ENCODE peak calls at places on chromosomes 16 and 17, in eight cellular contexts. J, G, Z, Y, R, T, E and X are unnamed samples.

GRCh38 chr17:41324180-41325075 is 8.9 kb upstream of the KRTAP17-1 start:
- DNase-seq in J (peak; percentile 28), G (no peak), Z (peak; percentile 56), Y (peak; percentile 79), R (peak; percentile 18), T (no peak), E (peak; percentile 20), X (peak; percentile 84)

GRCh38 chr17:72580321-72581127 is 459.7 kb downstream of the SOX9 start:
- DNase-seq in J (no peak), G (no peak), Z (peak; percentile 94), Y (no peak), R (peak; percentile 100), T (no peak), E (no peak), X (no peak)

GRCh38 chr16:57013268-57013667 is 23.9 kb downstream of the NLRC5 start:
- DNase-seq in J (no peak), G (no peak), Z (peak; percentile 42), Y (no peak), R (no peak), T (no peak), E (no peak), X (no peak)

GRCh38 chr17:17626840-17627239 is 35.3 kb upstream of the PEMT start:
- DNase-seq in J (no peak), G (no peak), Z (no peak), Y (no peak), R (no peak), T (no peak), E (no peak), X (peak; percentile 65)

GRCh38 chr17:9645858-9646555 is 690 bp downstream of the USP43 start:
- DNase-seq in J (peak; percentile 12), G (no peak), Z (peak; percentile 51), Y (peak; percentile 79), R (peak; percentile 30), T (no peak), E (peak; percentile 6), X (peak; percentile 79)

GRCh38 chr16:18003033-18003432 is 333.5 kb downstream of the NPIPA8 start:
- DNase-seq in J (no peak), G (no peak), Z (no peak), Y (no peak), R (no peak), T (no peak), E (no peak), X (no peak)

GRCh38 chr17:17876959-17877547 is 40.3 kb upstream of the SREBF1 start:
- DNase-seq in J (no peak), G (no peak), Z (no peak), Y (no peak), R (no peak), T (no peak), E (no peak), X (no peak)

GRCh38 chr17:34613064-34614019 is 34.0 kb downstream of the TMEM132E start:
- DNase-seq in J (no peak), G (no peak), Z (no peak), Y (peak; percentile 53), R (no peak), T (no peak), E (no peak), X (peak; percentile 71)

GRCh38 chr16:57594531-57595031 is 33.8 kb upstream of the ADGRG1 start:
- DNase-seq in J (no peak), G (no peak), Z (no peak), Y (no peak), R (no peak), T (no peak), E (no peak), X (no peak)

GRCh38 chr16:87853411-87854052 is 15.8 kb downstream of the SLC7A5 start:
- DNase-seq in J (peak; percentile 79), G (no peak), Z (peak; percentile 81), Y (peak; percentile 90), R (peak; percentile 89), T (peak; percentile 97), E (peak; percentile 90), X (peak; percentile 98)

GRCh38 chr16:87855852-87856715 is 13.2 kb downstream of the SLC7A5 start:
- DNase-seq in J (no peak), G (no peak), Z (peak; percentile 80), Y (no peak), R (peak; percentile 83), T (peak; percentile 81), E (no peak), X (no peak)

GRCh38 chr16:87854907-87855683 is 14.2 kb downstream of the SLC7A5 start:
- DNase-seq in J (no peak), G (no peak), Z (no peak), Y (no peak), R (no peak), T (no peak), E (no peak), X (no peak)

GRCh38 chr16:87854053-87854906 is 15.0 kb downstream of the SLC7A5 start:
- DNase-seq in J (no peak), G (no peak), Z (peak; percentile 70), Y (no peak), R (peak; percentile 86), T (no peak), E (peak; percentile 47), X (peak; percentile 85)

DNA sequence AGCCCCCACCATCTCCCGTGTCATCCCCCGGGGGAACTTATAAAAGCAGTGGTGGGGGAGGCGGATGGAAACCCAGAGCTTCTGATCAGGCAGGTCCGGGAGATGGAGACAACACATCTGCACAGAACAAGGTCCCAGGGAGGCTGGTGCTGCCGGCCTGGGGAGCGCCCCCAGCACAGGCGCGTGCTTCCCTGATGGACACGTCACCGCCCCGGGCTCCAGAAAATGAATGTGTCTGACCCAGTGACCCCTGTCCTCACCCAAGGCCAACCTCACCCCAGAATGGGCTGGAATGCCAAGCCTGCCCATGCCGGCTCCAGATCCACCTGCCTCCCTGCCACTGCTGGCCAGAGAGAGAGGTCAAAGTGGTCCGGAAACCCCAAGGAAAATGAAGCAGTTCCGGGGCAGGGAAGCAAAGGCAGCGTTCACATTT is 12.5 kb downstream of the SLC7A5 start:
- DNase-seq in J (no peak), G (no peak), Z (no peak), Y (no peak), R (peak; percentile 73), T (peak; percentile 76), E (no peak), X (no peak)
- H3K4me3 ChIP-seq in J (no peak overlapping the region), G (no peak overlapping the region), Z (no peak overlapping the region), Y (no peak overlapping the region), R (peak overlapping the region; percentile 21), T (peak overlapping the region; percentile 69), E (no peak overlapping the region), X (no peak overlapping the region)

DNA sequence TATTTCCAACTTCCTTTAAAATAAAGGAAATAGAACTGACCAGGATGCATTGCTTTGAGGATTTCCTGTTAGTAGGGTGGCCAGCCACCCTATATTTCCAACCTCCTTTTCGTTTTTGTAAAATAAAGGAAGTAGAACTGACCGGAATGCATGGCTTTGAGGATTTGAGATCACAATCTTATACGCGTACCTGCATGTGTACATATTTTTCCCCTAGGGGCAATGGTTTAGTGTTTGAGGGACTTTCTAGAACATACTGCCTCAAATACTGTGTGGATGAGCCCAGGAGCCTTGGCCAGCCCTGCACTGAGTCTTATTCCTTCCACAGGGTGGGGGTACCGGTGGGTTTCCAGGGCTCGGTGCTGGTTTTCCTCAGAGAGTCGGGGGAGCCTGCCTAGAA is 25.6 kb downstream of the MAPK8IP3 start:
- DNase-seq in J (no peak), G (no peak), Z (no peak), Y (no peak), R (no peak), T (no peak), E (no peak), X (no peak)
- H3K36me3 ChIP-seq in J (peaks cover 6% of the 10 kb centered on the region), G (no peaks in the 10 kb centered on the region), Z (peaks cover 4% of the 10 kb centered on the region), Y (no peaks in the 10 kb centered on the region), R (peaks cover 51% of the 10 kb centered on the region), T (peaks cover 68% of the 10 kb centered on the region), E (peaks cover 15% of the 10 kb centered on the region), X (no peaks in the 10 kb centered on the region)

DNA sequence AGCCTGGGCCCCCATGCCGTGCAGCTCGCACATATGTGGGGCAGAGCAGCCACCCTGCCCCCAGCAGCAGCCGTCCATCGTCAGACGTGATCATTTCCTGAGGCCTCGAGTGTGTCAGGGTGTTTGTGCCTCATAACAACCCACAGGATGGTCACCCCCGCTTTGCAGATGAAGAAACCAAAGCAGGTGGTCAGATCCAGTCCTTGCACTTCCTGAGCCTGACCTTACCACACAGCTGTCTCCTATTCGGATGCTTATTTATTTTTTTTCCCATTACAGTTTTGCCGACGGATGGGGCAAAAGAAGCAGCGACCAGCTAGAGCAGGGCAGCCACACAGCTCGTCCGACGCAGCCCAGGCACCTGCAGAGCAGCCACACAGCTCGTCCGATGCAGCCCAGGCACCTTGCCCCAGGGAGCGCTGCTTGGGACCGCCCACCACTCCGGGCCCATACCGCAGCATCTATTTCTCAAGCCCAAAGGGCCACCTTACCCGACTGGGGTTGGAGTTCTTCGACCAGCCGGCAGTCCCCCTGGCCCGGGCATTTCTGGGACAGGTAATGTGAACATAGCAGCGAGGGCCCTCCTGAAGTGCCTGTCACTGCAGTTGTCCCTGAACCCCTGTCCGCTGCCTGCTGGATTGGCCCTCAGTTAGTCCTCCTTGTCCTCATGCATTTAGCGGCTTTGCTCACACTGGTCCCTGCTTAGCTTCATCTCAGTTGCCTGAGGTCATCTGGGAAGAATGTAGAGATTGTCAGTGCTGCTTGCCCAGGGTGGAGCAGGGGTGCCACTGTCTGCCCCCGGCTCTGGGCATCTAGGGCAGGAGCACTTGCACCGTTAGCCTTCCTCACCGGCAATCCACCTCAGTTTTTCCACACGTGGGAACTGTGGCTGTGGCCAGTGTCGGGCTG is 1.4 kb downstream of the MPG start:
- DNase-seq in J (no peak), G (no peak), Z (no peak), Y (no peak), R (no peak), T (no peak), E (no peak), X (no peak)
- H3K4me3 ChIP-seq in J (peak overlapping the region; percentile 68), G (peak overlapping the region; percentile 81), Z (peak overlapping the region; percentile 84), Y (peak overlapping the region; percentile 64), R (peak overlapping the region; percentile 80), T (peak overlapping the region; percentile 91), E (peak overlapping the region; percentile 68), X (no peak overlapping the region)

GRCh38 chr17:42484304-42484703 is 25.6 kb downstream of the ATP6V0A1 start:
- DNase-seq in J (no peak), G (no peak), Z (no peak), Y (no peak), R (peak; percentile 99), T (no peak), E (peak; percentile 70), X (no peak)

GRCh38 chr17:42485680-42486079 is 27.0 kb downstream of the ATP6V0A1 start:
- DNase-seq in J (no peak), G (no peak), Z (no peak), Y (no peak), R (no peak), T (no peak), E (no peak), X (no peak)

GRCh38 chr17:42493324-42493723 is 34.6 kb downstream of the ATP6V0A1 start:
- DNase-seq in J (no peak), G (no peak), Z (no peak), Y (no peak), R (peak; percentile 62), T (no peak), E (no peak), X (no peak)

GRCh38 chr17:42488032-42488431 is 29.4 kb downstream of the ATP6V0A1 start:
- DNase-seq in J (no peak), G (no peak), Z (no peak), Y (no peak), R (no peak), T (no peak), E (no peak), X (no peak)
- H3K36me3 ChIP-seq in J (peaks cover 35% of the 10 kb centered on the region), G (peaks cover 7% of the 10 kb centered on the region), Z (no peaks in the 10 kb centered on the region), Y (peaks cover 47% of the 10 kb centered on the region), R (peaks cover 71% of the 10 kb centered on the region), T (peaks cover 100% of the 10 kb centered on the region), E (no peaks in the 10 kb centered on the region), X (peaks cover 14% of the 10 kb centered on the region)

GRCh38 chr16:9098377-9099090 is 7.1 kb downstream of the HAPSTR1 start:
- DNase-seq in J (no peak), G (no peak), Z (no peak), Y (no peak), R (no peak), T (no peak), E (no peak), X (no peak)
- H3K4me3 ChIP-seq in J (no peak overlapping the region), G (no peak overlapping the region), Z (no peak overlapping the region), Y (no peak overlapping the region), R (no peak overlapping the region), T (peak overlapping the region; percentile 7), E (no peak overlapping the region), X (no peak overlapping the region)